ENCODE peak calls at places on chromosomes 2 and 18, in four cellular contexts. One of them, this sample, is unnamed.

GRCh38 chr2:82996217-82996616 is 1462.9 kb downstream of the SUCLG1 start:
- DNase-seq in K562: no peak
- DNase-seq in HL-60: no peak
- DNase-seq in GM12878: no peak
- DNase-seq in this sample: no peak

GRCh38 chr2:231355802-231356473 is 39.6 kb upstream of the B3GNT7 start:
- DNase-seq in K562: no peak
- DNase-seq in HL-60: no peak
- DNase-seq in GM12878: no peak
- DNase-seq in this sample: no peak

GRCh38 chr2:45643095-45643494 is 8.4 kb upstream of the PRKCE start:
- DNase-seq in GM12878: no peak
- DNase-seq in K562: no peak
- DNase-seq in HL-60: no peak
- DNase-seq in this sample: no peak

GRCh38 chr2:170006592-170007327 is 171.2 kb upstream of the MYO3B start:
- DNase-seq in K562: no peak
- DNase-seq in GM12878: no peak
- DNase-seq in HL-60: no peak
- DNase-seq in this sample: no peak

GRCh38 chr2:74052732-74053712 is 68.3 kb downstream of the TET3 start:
- DNase-seq in GM12878: no peak
- DNase-seq in K562: no peak
- DNase-seq in HL-60: no peak
- DNase-seq in this sample: no peak

GRCh38 chr2:88117976-88118375 is 9.9 kb downstream of the FABP1 start:
- DNase-seq in K562: no peak
- DNase-seq in GM12878: no peak
- DNase-seq in HL-60: no peak
- DNase-seq in this sample: no peak

GRCh38 chr18:21456428-21457178 is 143.9 kb downstream of the ESCO1 start:
- DNase-seq in K562: no peak
- DNase-seq in GM12878: no peak
- DNase-seq in HL-60: no peak
- DNase-seq in this sample: no peak

GRCh38 chr2:96138146-96139145 is at the start of gene ASTL:
- DNase-seq in GM12878: no peak
- DNase-seq in K562: peak
- DNase-seq in HL-60: no peak
- DNase-seq in this sample: peak

GRCh38 chr2:1731512-1731962 is 12.8 kb downstream of the PXDN start:
- DNase-seq in HL-60: no peak
- DNase-seq in GM12878: no peak
- DNase-seq in K562: no peak
- DNase-seq in this sample: no peak

GRCh38 chr2:195706161-195706900 is 49.3 kb downstream of the SLC39A10 start:
- DNase-seq in K562: no peak
- DNase-seq in GM12878: no peak
- DNase-seq in HL-60: no peak
- DNase-seq in this sample: no peak

GRCh38 chr2:205714058-205714776 is 31.9 kb downstream of the NRP2 start:
- DNase-seq in GM12878: peak
- DNase-seq in K562: no peak
- DNase-seq in HL-60: no peak
- DNase-seq in this sample: no peak

GRCh38 chr2:172440795-172441194 is 13.4 kb downstream of the ITGA6 start:
- DNase-seq in K562: no peak
- DNase-seq in GM12878: no peak
- DNase-seq in HL-60: no peak
- DNase-seq in this sample: no peak
- TF ChIP-seq SPI1 in K562: no peak
- TF ChIP-seq SPI1 in GM12878: no peak
- TF ChIP-seq SPI1 in HL-60: no peak
- TF ChIP-seq SPI1 in this sample: peak

GRCh38 chr18:13446581-13447470 is 228.3 kb downstream of the LDLRAD4 start:
- DNase-seq in HL-60: no peak
- DNase-seq in GM12878: no peak
- DNase-seq in K562: no peak
- DNase-seq in this sample: no peak
- TF ChIP-seq SPI1 in HL-60: no peak
- TF ChIP-seq SPI1 in GM12878: no peak
- TF ChIP-seq SPI1 in K562: no peak
- TF ChIP-seq SPI1 in this sample: no peak

GRCh38 chr18:59960272-59960671 is 60.5 kb downstream of the PMAIP1 start:
- DNase-seq in K562: no peak
- DNase-seq in HL-60: no peak
- DNase-seq in GM12878: no peak
- DNase-seq in this sample: no peak

GRCh38 chr18:59959079-59959478 is 59.3 kb downstream of the PMAIP1 start:
- DNase-seq in GM12878: no peak
- DNase-seq in K562: no peak
- DNase-seq in HL-60: no peak
- DNase-seq in this sample: no peak

GRCh38 chr18:59959606-59960005 is 59.8 kb downstream of the PMAIP1 start:
- DNase-seq in HL-60: no peak
- DNase-seq in GM12878: no peak
- DNase-seq in K562: no peak
- DNase-seq in this sample: no peak

GRCh38 chr18:59961086-59961485 is 61.3 kb downstream of the PMAIP1 start:
- DNase-seq in HL-60: no peak
- DNase-seq in K562: no peak
- DNase-seq in GM12878: no peak
- DNase-seq in this sample: peak

GRCh38 chr18:59957957-59958356 is 58.2 kb downstream of the PMAIP1 start:
- DNase-seq in HL-60: no peak
- DNase-seq in GM12878: no peak
- DNase-seq in K562: peak
- DNase-seq in this sample: no peak
- TF ChIP-seq SPI1 in HL-60: no peak
- TF ChIP-seq SPI1 in GM12878: no peak
- TF ChIP-seq SPI1 in K562: no peak
- TF ChIP-seq SPI1 in this sample: no peak

DNA sequence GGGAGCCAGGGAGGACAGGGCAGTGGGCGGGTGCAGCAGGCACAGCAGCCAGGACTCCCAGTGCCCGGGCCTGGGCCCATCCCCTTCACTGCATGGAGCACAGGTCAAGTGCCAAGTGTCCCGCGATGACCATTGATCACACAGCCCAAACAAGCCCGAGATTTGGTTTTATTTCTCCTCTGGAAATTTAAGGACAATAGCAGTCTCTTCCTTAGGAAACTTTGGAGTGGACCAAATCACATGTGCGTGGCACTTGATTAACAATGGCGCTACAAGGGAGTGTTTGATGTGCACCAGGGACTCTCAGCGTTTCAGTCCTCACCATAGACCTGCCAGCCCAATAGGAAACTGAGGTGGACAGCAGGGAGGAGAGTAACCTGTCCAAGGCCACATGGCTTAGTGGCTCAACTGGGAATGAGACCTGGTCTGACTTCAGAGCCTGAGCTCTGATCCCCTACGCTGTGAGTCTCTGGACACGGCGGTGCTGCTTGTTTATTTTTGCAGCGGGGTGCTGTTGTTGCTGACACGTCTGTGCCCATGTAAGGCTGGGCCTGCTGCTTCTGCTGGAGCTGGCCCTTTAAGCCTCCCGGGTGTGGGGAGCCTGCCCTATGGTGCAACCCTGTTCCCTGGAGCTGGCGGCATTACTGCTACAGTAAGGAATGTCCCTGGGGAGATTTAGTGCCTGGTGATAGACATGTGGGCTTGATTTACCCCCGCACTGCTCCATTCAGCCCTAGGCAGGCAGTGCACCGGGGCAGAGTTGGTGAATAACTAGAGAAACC is 194.2 kb downstream of the INHBB start:
- DNase-seq in K562: no peak
- DNase-seq in GM12878: no peak
- DNase-seq in HL-60: no peak
- DNase-seq in this sample: no peak
- TF ChIP-seq SPI1 in K562: no peak
- TF ChIP-seq SPI1 in GM12878: no peak
- TF ChIP-seq SPI1 in HL-60: no peak
- TF ChIP-seq SPI1 in this sample: no peak

This sample was measured in GM12891.